ENCODE peak calls at places on chromosomes 7 and 10, in ten cellular contexts. One of them, this sample, is unnamed.

GRCh38 chr10:82084904-82085303 is 209.9 kb downstream of the NRG3 start:
- DNase-seq in NCI-H187 treated with DMSO at 0.1 percent for 48 hours: no peak
- DNase-seq in fibroblast of pulmonary artery: no peak
- DNase-seq in mucosa of gallbladder: no peak
- DNase-seq in stimulated activated CD4-positive, alpha-beta T cell treated with anti-CD3 and anti-CD28 coated beads, Interleukin-2, amount 100 ng/mL, for 48 hours: no peak
- DNase-seq in activated T-cell treated with anti-CD3 and anti-CD28 coated beads for 4 hours: no peak
- DNase-seq in T follicular helper cell: no peak
- DNase-seq in heart left ventricle: no peak
- DNase-seq in amygdala: no peak
- DNase-seq in NCI-H510A treated with DMSO at 0.1 percent for 48 hours: no peak
- DNase-seq in this sample: no peak

GRCh38 chr10:118041316-118041715 is 5.4 kb downstream of the RAB11FIP2 start:
- DNase-seq in NCI-H187 treated with DMSO at 0.1 percent for 48 hours: no peak
- DNase-seq in fibroblast of pulmonary artery: peak; percentile 79
- DNase-seq in mucosa of gallbladder: no peak
- DNase-seq in stimulated activated CD4-positive, alpha-beta T cell treated with anti-CD3 and anti-CD28 coated beads, Interleukin-2, amount 100 ng/mL, for 48 hours: no peak
- DNase-seq in activated T-cell treated with anti-CD3 and anti-CD28 coated beads for 4 hours: no peak
- DNase-seq in T follicular helper cell: no peak
- DNase-seq in heart left ventricle: no peak
- DNase-seq in amygdala: no peak
- DNase-seq in NCI-H510A treated with DMSO at 0.1 percent for 48 hours: no peak
- DNase-seq in this sample: peak; percentile 68

GRCh38 chr10:36534471-36535002 is 590.9 kb upstream of the ANKRD30A start:
- DNase-seq in NCI-H187 treated with DMSO at 0.1 percent for 48 hours: no peak
- DNase-seq in fibroblast of pulmonary artery: peak; percentile 84
- DNase-seq in mucosa of gallbladder: no peak
- DNase-seq in stimulated activated CD4-positive, alpha-beta T cell treated with anti-CD3 and anti-CD28 coated beads, Interleukin-2, amount 100 ng/mL, for 48 hours: no peak
- DNase-seq in activated T-cell treated with anti-CD3 and anti-CD28 coated beads for 4 hours: peak; percentile 0
- DNase-seq in T follicular helper cell: no peak
- DNase-seq in heart left ventricle: no peak
- DNase-seq in amygdala: no peak
- DNase-seq in NCI-H510A treated with DMSO at 0.1 percent for 48 hours: no peak
- DNase-seq in this sample: peak; percentile 98

GRCh38 chr7:29865526-29865925 is 59.2 kb downstream of the WIPF3 start:
- DNase-seq in NCI-H187 treated with DMSO at 0.1 percent for 48 hours: no peak
- DNase-seq in fibroblast of pulmonary artery: peak; percentile 88
- DNase-seq in mucosa of gallbladder: peak; percentile 49
- DNase-seq in stimulated activated CD4-positive, alpha-beta T cell treated with anti-CD3 and anti-CD28 coated beads, Interleukin-2, amount 100 ng/mL, for 48 hours: no peak
- DNase-seq in activated T-cell treated with anti-CD3 and anti-CD28 coated beads for 4 hours: no peak
- DNase-seq in T follicular helper cell: no peak
- DNase-seq in heart left ventricle: peak; percentile 62
- DNase-seq in amygdala: no peak
- DNase-seq in NCI-H510A treated with DMSO at 0.1 percent for 48 hours: no peak
- DNase-seq in this sample: peak; percentile 89

GRCh38 chr10:117667831-117668230 is 125.3 kb downstream of the EMX2 start:
- DNase-seq in NCI-H187 treated with DMSO at 0.1 percent for 48 hours: no peak
- DNase-seq in fibroblast of pulmonary artery: no peak
- DNase-seq in mucosa of gallbladder: no peak
- DNase-seq in stimulated activated CD4-positive, alpha-beta T cell treated with anti-CD3 and anti-CD28 coated beads, Interleukin-2, amount 100 ng/mL, for 48 hours: no peak
- DNase-seq in activated T-cell treated with anti-CD3 and anti-CD28 coated beads for 4 hours: no peak
- DNase-seq in T follicular helper cell: no peak
- DNase-seq in heart left ventricle: no peak
- DNase-seq in amygdala: no peak
- DNase-seq in NCI-H510A treated with DMSO at 0.1 percent for 48 hours: no peak
- DNase-seq in this sample: no peak

GRCh38 chr7:3880221-3880935 is 579.3 kb downstream of the SDK1 start:
- DNase-seq in NCI-H187 treated with DMSO at 0.1 percent for 48 hours: peak; percentile 20
- DNase-seq in fibroblast of pulmonary artery: no peak
- DNase-seq in mucosa of gallbladder: no peak
- DNase-seq in stimulated activated CD4-positive, alpha-beta T cell treated with anti-CD3 and anti-CD28 coated beads, Interleukin-2, amount 100 ng/mL, for 48 hours: no peak
- DNase-seq in activated T-cell treated with anti-CD3 and anti-CD28 coated beads for 4 hours: no peak
- DNase-seq in T follicular helper cell: no peak
- DNase-seq in heart left ventricle: no peak
- DNase-seq in amygdala: no peak
- DNase-seq in NCI-H510A treated with DMSO at 0.1 percent for 48 hours: peak; percentile 61
- DNase-seq in this sample: no peak

GRCh38 chr7:80220022-80220421 is 85.4 kb downstream of the GNAI1 start:
- DNase-seq in NCI-H187 treated with DMSO at 0.1 percent for 48 hours: no peak
- DNase-seq in fibroblast of pulmonary artery: no peak
- DNase-seq in mucosa of gallbladder: no peak
- DNase-seq in stimulated activated CD4-positive, alpha-beta T cell treated with anti-CD3 and anti-CD28 coated beads, Interleukin-2, amount 100 ng/mL, for 48 hours: no peak
- DNase-seq in activated T-cell treated with anti-CD3 and anti-CD28 coated beads for 4 hours: no peak
- DNase-seq in T follicular helper cell: no peak
- DNase-seq in heart left ventricle: no peak
- DNase-seq in amygdala: no peak
- DNase-seq in NCI-H510A treated with DMSO at 0.1 percent for 48 hours: no peak
- DNase-seq in this sample: no peak

GRCh38 chr7:37031571-37032257 is 307.4 kb upstream of the AOAH start:
- DNase-seq in NCI-H187 treated with DMSO at 0.1 percent for 48 hours: no peak
- DNase-seq in fibroblast of pulmonary artery: peak; percentile 99
- DNase-seq in mucosa of gallbladder: peak; percentile 92
- DNase-seq in stimulated activated CD4-positive, alpha-beta T cell treated with anti-CD3 and anti-CD28 coated beads, Interleukin-2, amount 100 ng/mL, for 48 hours: peak; percentile 40
- DNase-seq in activated T-cell treated with anti-CD3 and anti-CD28 coated beads for 4 hours: peak; percentile 30
- DNase-seq in T follicular helper cell: no peak
- DNase-seq in heart left ventricle: peak; percentile 73
- DNase-seq in amygdala: peak; percentile 79
- DNase-seq in NCI-H510A treated with DMSO at 0.1 percent for 48 hours: peak; percentile 66
- DNase-seq in this sample: peak; percentile 99

GRCh38 chr7:18939771-18940576 is 177.5 kb downstream of the TWIST1 start:
- DNase-seq in NCI-H187 treated with DMSO at 0.1 percent for 48 hours: no peak
- DNase-seq in fibroblast of pulmonary artery: peak; percentile 7
- DNase-seq in mucosa of gallbladder: no peak
- DNase-seq in stimulated activated CD4-positive, alpha-beta T cell treated with anti-CD3 and anti-CD28 coated beads, Interleukin-2, amount 100 ng/mL, for 48 hours: no peak
- DNase-seq in activated T-cell treated with anti-CD3 and anti-CD28 coated beads for 4 hours: no peak
- DNase-seq in T follicular helper cell: no peak
- DNase-seq in heart left ventricle: no peak
- DNase-seq in amygdala: no peak
- DNase-seq in NCI-H510A treated with DMSO at 0.1 percent for 48 hours: no peak
- DNase-seq in this sample: no peak

GRCh38 chr7:136495081-136495480 is 373.4 kb upstream of the CHRM2 start:
- DNase-seq in NCI-H187 treated with DMSO at 0.1 percent for 48 hours: no peak
- DNase-seq in fibroblast of pulmonary artery: no peak
- DNase-seq in mucosa of gallbladder: no peak
- DNase-seq in stimulated activated CD4-positive, alpha-beta T cell treated with anti-CD3 and anti-CD28 coated beads, Interleukin-2, amount 100 ng/mL, for 48 hours: no peak
- DNase-seq in activated T-cell treated with anti-CD3 and anti-CD28 coated beads for 4 hours: no peak
- DNase-seq in T follicular helper cell: no peak
- DNase-seq in heart left ventricle: no peak
- DNase-seq in amygdala: no peak
- DNase-seq in NCI-H510A treated with DMSO at 0.1 percent for 48 hours: no peak
- DNase-seq in this sample: no peak